ENCODE peak calls at places on chromosomes 1 and 21, in eight cellular contexts. M, F, A, L, T, B, S and W are unnamed samples.

GRCh38 chr21:34670220-34670961 is 1.6 kb downstream of the CLIC6 start:
- DNase-seq in B (no peak), F (no peak), S (peak), A (no peak), T (no peak), L (no peak), M (no peak), W (no peak)

GRCh38 chr1:161044535-161044907 is 1.3 kb downstream of the USF1 start:
- DNase-seq in L (no peak), M (no peak), T (no peak), B (no peak), F (no peak), A (no peak), S (no peak), W (no peak)

GRCh38 chr1:82540006-82540405 is 739.3 kb downstream of the ADGRL2 start:
- DNase-seq in F (no peak), B (no peak), A (no peak), T (no peak), L (no peak), S (no peak), M (no peak), W (no peak)

GRCh38 chr1:153386500-153386901 is 4.4 kb downstream of the S100A8 start:
- DNase-seq in B (no peak), M (no peak), L (no peak), S (no peak), T (no peak), F (no peak), A (no peak), W (no peak)

GRCh38 chr1:29047142-29047541 is 76.6 kb downstream of the TMEM200B start:
- DNase-seq in F (no peak), A (no peak), B (no peak), L (no peak), S (no peak), M (no peak), T (no peak), W (no peak)

GRCh38 chr1:148010527-148010926 is 82.3 kb downstream of the GPR89B start:
- DNase-seq in F (no peak), M (no peak), S (no peak), B (no peak), A (no peak), T (no peak), L (no peak), W (no peak)

GRCh38 chr1:206608108-206608698 is 4.1 kb downstream of the EIF2D start:
- DNase-seq in L (no peak), T (peak), S (peak), F (no peak), M (peak), B (no peak), A (peak), W (no peak)

GRCh38 chr1:220012259-220012658 is 34.0 kb downstream of the EPRS1 start:
- DNase-seq in F (no peak), A (no peak), M (peak), B (peak), S (no peak), L (no peak), T (no peak), W (no peak)

GRCh38 chr21:31623664-31624063 is 35.8 kb upstream of the SOD1 start:
- DNase-seq in F (no peak), A (no peak), M (peak), L (no peak), B (peak), T (no peak), S (no peak), W (no peak)

GRCh38 chr1:53197301-53198205 is 929 bp downstream of the CPT2 start:
- DNase-seq in B (no peak), T (no peak), F (no peak), S (no peak), M (no peak), L (no peak), A (no peak), W (no peak)

GRCh38 chr21:39196838-39197237 is 13.6 kb upstream of the PSMG1 start:
- DNase-seq in F (no peak), S (no peak), M (no peak), A (no peak), L (no peak), T (no peak), B (no peak), W (no peak)

GRCh38 chr1:225695578-225696332 is 42.8 kb upstream of the ENAH start:
- DNase-seq in B (no peak), L (no peak), T (no peak), F (no peak), M (no peak), S (no peak), A (no peak), W (no peak)

GRCh38 chr1:27116697-27117096 is 38.2 kb downstream of the SLC9A1 start:
- DNase-seq in M (peak), T (no peak), F (no peak), A (no peak), L (no peak), S (no peak), B (no peak), W (no peak)

GRCh38 chr1:107056426-107057196 is at the start of gene PRMT6:
- DNase-seq in B (peak), L (peak), F (peak), S (peak), M (peak), T (peak), A (peak), W (peak)

GRCh38 chr1:90579212-90579802 is 137.8 kb downstream of the BARHL2 start:
- DNase-seq in L (no peak), S (no peak), F (no peak), M (peak), A (no peak), T (no peak), B (peak), W (no peak)

GRCh38 chr1:219189021-219189824 is 15.5 kb downstream of the LYPLAL1 start:
- DNase-seq in F (no peak), B (peak), T (no peak), S (no peak), M (peak), A (no peak), L (no peak), W (no peak)

GRCh38 chr1:87017994-87018672 is 103.7 kb downstream of the HS2ST1 start:
- DNase-seq in M (no peak), T (no peak), A (no peak), S (no peak), F (no peak), L (no peak), B (no peak), W (no peak)

GRCh38 chr1:95660736-95661135 is 426.7 kb downstream of the RWDD3 start:
- DNase-seq in F (no peak), M (no peak), A (no peak), T (no peak), S (no peak), L (no peak), B (no peak), W (no peak)

GRCh38 chr1:175152006-175152652 is 40.4 kb downstream of the KIAA0040 start:
- DNase-seq in M (peak), T (peak), A (peak), B (peak), L (no peak), S (peak), F (peak), W (peak)

GRCh38 chr1:221743416-221744208 is 1.7 kb upstream of the DUSP10 start:
- DNase-seq in M (no peak), S (peak), L (no peak), T (no peak), B (no peak), A (no peak), F (no peak), W (no peak)

GRCh38 chr1:62774971-62775578 is 8.9 kb upstream of the ATG4C start:
- DNase-seq in F (no peak), A (no peak), S (no peak), T (no peak), M (no peak), B (no peak), L (no peak), W (no peak)

GRCh38 chr1:198776602-198777029 is 137.8 kb downstream of the PTPRC start:
- DNase-seq in A (no peak), S (no peak), M (peak), T (no peak), F (no peak), L (no peak), B (peak), W (no peak)

GRCh38 chr1:52641307-52641706 is 8.3 kb downstream of the SHISAL2A start:
- DNase-seq in F (no peak), A (no peak), B (no peak), S (peak), T (no peak), L (no peak), M (no peak), W (no peak)

GRCh38 chr1:206955476-206956312 is 9.4 kb upstream of the PIGR start:
- DNase-seq in L (no peak), T (peak), M (no peak), A (no peak), S (no peak), B (peak), F (no peak), W (no peak)

GRCh38 chr1:11845641-11846335 is 1.8 kb downstream of the NPPA start:
- DNase-seq in F (no peak), M (peak), L (no peak), T (no peak), A (no peak), B (no peak), S (no peak), W (no peak)

GRCh38 chr1:109368464-109368863 is 29.3 kb downstream of the SORT1 start:
- DNase-seq in F (no peak), S (no peak), A (no peak), B (no peak), T (no peak), M (no peak), L (no peak), W (no peak)

GRCh38 chr1:151908228-151908691 is 1.1 kb downstream of the THEM4 start:
- DNase-seq in L (no peak), B (no peak), S (no peak), M (peak), F (no peak), A (no peak), T (peak), W (no peak)

GRCh38 chr1:202964755-202965440 is 2.2 kb downstream of the CYB5R1 start:
- DNase-seq in T (no peak), M (peak), F (no peak), A (no peak), B (no peak), L (no peak), S (no peak), W (no peak)